ENCODE peak calls at places on chromosomes 1 and 21, in eight cellular contexts. One of them, this sample, is unnamed.

GRCh38 chr1:33298623-33299277 is 22.1 kb downstream of the A3GALT2 start:
- DNase-seq in fibroblast of lung: peak; percentile 67
- DNase-seq in tibial nerve: peak; percentile 65
- DNase-seq in GM12878: no peak
- DNase-seq in GM12865: peak; percentile 74
- DNase-seq in DND-41: peak; percentile 63
- DNase-seq in mucosa of descending colon: peak; percentile 80
- DNase-seq in esophagus muscularis mucosa: no peak
- DNase-seq in this sample: peak; percentile 67

GRCh38 chr1:119773711-119774241 is 5.1 kb upstream of the HMGCS2 start:
- DNase-seq in GM12865: no peak
- DNase-seq in mucosa of descending colon: no peak
- DNase-seq in fibroblast of lung: peak; percentile 86
- DNase-seq in tibial nerve: no peak
- DNase-seq in GM12878: no peak
- DNase-seq in esophagus muscularis mucosa: peak; percentile 50
- DNase-seq in DND-41: no peak
- DNase-seq in this sample: peak; percentile 43

GRCh38 chr21:29350246-29350779 is 51.6 kb downstream of the BACH1 start:
- DNase-seq in tibial nerve: no peak
- DNase-seq in esophagus muscularis mucosa: no peak
- DNase-seq in mucosa of descending colon: no peak
- DNase-seq in DND-41: no peak
- DNase-seq in fibroblast of lung: no peak
- DNase-seq in GM12865: no peak
- DNase-seq in GM12878: no peak
- DNase-seq in this sample: no peak

GRCh38 chr1:87111659-87112339 is 197.4 kb downstream of the HS2ST1 start:
- DNase-seq in GM12878: no peak
- DNase-seq in tibial nerve: no peak
- DNase-seq in GM12865: no peak
- DNase-seq in DND-41: no peak
- DNase-seq in fibroblast of lung: no peak
- DNase-seq in mucosa of descending colon: no peak
- DNase-seq in esophagus muscularis mucosa: no peak
- DNase-seq in this sample: no peak

GRCh38 chr1:111745670-111746613 is 6.7 kb upstream of the INKA2 start:
- DNase-seq in GM12878: no peak
- DNase-seq in fibroblast of lung: no peak
- DNase-seq in esophagus muscularis mucosa: no peak
- DNase-seq in GM12865: no peak
- DNase-seq in DND-41: no peak
- DNase-seq in mucosa of descending colon: no peak
- DNase-seq in tibial nerve: no peak
- DNase-seq in this sample: no peak

GRCh38 chr1:74650561-74650960 is 23.0 kb downstream of the ERICH3 start:
- DNase-seq in mucosa of descending colon: no peak
- DNase-seq in GM12878: no peak
- DNase-seq in esophagus muscularis mucosa: no peak
- DNase-seq in DND-41: no peak
- DNase-seq in tibial nerve: no peak
- DNase-seq in GM12865: no peak
- DNase-seq in fibroblast of lung: no peak
- DNase-seq in this sample: peak; percentile 43

GRCh38 chr1:19430121-19431068 is 54.9 kb downstream of the CAPZB start:
- DNase-seq in esophagus muscularis mucosa: no peak
- DNase-seq in DND-41: no peak
- DNase-seq in mucosa of descending colon: no peak
- DNase-seq in GM12865: no peak
- DNase-seq in tibial nerve: no peak
- DNase-seq in GM12878: no peak
- DNase-seq in fibroblast of lung: peak; percentile 72
- DNase-seq in this sample: peak; percentile 83

GRCh38 chr1:56970280-56970679 is 4.5 kb upstream of the C8B start:
- DNase-seq in fibroblast of lung: no peak
- DNase-seq in mucosa of descending colon: no peak
- DNase-seq in GM12878: no peak
- DNase-seq in DND-41: no peak
- DNase-seq in esophagus muscularis mucosa: no peak
- DNase-seq in GM12865: no peak
- DNase-seq in tibial nerve: no peak
- DNase-seq in this sample: no peak

GRCh38 chr1:172654535-172654934 is 4.4 kb upstream of the FASLG start:
- DNase-seq in GM12878: no peak
- DNase-seq in esophagus muscularis mucosa: no peak
- DNase-seq in DND-41: no peak
- DNase-seq in mucosa of descending colon: no peak
- DNase-seq in tibial nerve: no peak
- DNase-seq in fibroblast of lung: peak; percentile 49
- DNase-seq in GM12865: peak; percentile 24
- DNase-seq in this sample: peak; percentile 83

GRCh38 chr1:217109928-217110327 is 386.7 kb upstream of the ESRRG start:
- DNase-seq in esophagus muscularis mucosa: no peak
- DNase-seq in GM12865: no peak
- DNase-seq in tibial nerve: no peak
- DNase-seq in mucosa of descending colon: no peak
- DNase-seq in fibroblast of lung: no peak
- DNase-seq in GM12878: no peak
- DNase-seq in DND-41: no peak
- DNase-seq in this sample: no peak

GRCh38 chr1:147840909-147841308 is 61.7 kb upstream of the GJA8 start:
- DNase-seq in esophagus muscularis mucosa: no peak
- DNase-seq in GM12878: no peak
- DNase-seq in GM12865: peak; percentile 20
- DNase-seq in mucosa of descending colon: no peak
- DNase-seq in DND-41: peak; percentile 7
- DNase-seq in fibroblast of lung: no peak
- DNase-seq in tibial nerve: no peak
- DNase-seq in this sample: peak; percentile 4

GRCh38 chr21:31072486-31072885 is 34.2 kb upstream of the KRTAP19-8 start:
- DNase-seq in esophagus muscularis mucosa: peak; percentile 83
- DNase-seq in fibroblast of lung: no peak
- DNase-seq in tibial nerve: no peak
- DNase-seq in DND-41: no peak
- DNase-seq in GM12865: no peak
- DNase-seq in mucosa of descending colon: no peak
- DNase-seq in GM12878: no peak
- DNase-seq in this sample: no peak

GRCh38 chr1:236142358-236143103 is at the start of gene GPR137B:
- DNase-seq in fibroblast of lung: peak; percentile 47
- DNase-seq in GM12878: no peak
- DNase-seq in DND-41: peak; percentile 80
- DNase-seq in esophagus muscularis mucosa: no peak
- DNase-seq in GM12865: peak; percentile 72
- DNase-seq in tibial nerve: no peak
- DNase-seq in mucosa of descending colon: peak; percentile 63
- DNase-seq in this sample: peak; percentile 56

GRCh38 chr21:29481641-29482040 is 182.9 kb downstream of the BACH1 start:
- DNase-seq in GM12865: no peak
- DNase-seq in DND-41: no peak
- DNase-seq in fibroblast of lung: peak; percentile 84
- DNase-seq in tibial nerve: no peak
- DNase-seq in esophagus muscularis mucosa: no peak
- DNase-seq in mucosa of descending colon: no peak
- DNase-seq in GM12878: no peak
- DNase-seq in this sample: peak; percentile 19

GRCh38 chr1:202199141-202199889 is 5.7 kb downstream of the LGR6 start:
- DNase-seq in mucosa of descending colon: peak; percentile 86
- DNase-seq in fibroblast of lung: no peak
- DNase-seq in tibial nerve: no peak
- DNase-seq in DND-41: peak; percentile 50
- DNase-seq in GM12878: no peak
- DNase-seq in esophagus muscularis mucosa: no peak
- DNase-seq in GM12865: no peak
- DNase-seq in this sample: no peak

GRCh38 chr1:236685917-236686814 is at the start of gene ACTN2:
- DNase-seq in mucosa of descending colon: peak; percentile 71
- DNase-seq in GM12865: no peak
- DNase-seq in fibroblast of lung: peak; percentile 28
- DNase-seq in esophagus muscularis mucosa: peak; percentile 91
- DNase-seq in tibial nerve: no peak
- DNase-seq in DND-41: no peak
- DNase-seq in GM12878: no peak
- DNase-seq in this sample: no peak

GRCh38 chr1:63981408-63981773 is 207.6 kb downstream of the ROR1 start:
- DNase-seq in tibial nerve: no peak
- DNase-seq in fibroblast of lung: no peak
- DNase-seq in GM12878: no peak
- DNase-seq in esophagus muscularis mucosa: no peak
- DNase-seq in GM12865: no peak
- DNase-seq in DND-41: no peak
- DNase-seq in mucosa of descending colon: no peak
- DNase-seq in this sample: no peak

GRCh38 chr1:207084241-207084640 is 4.4 kb upstream of the C4BPB start:
- DNase-seq in esophagus muscularis mucosa: no peak
- DNase-seq in fibroblast of lung: no peak
- DNase-seq in tibial nerve: no peak
- DNase-seq in mucosa of descending colon: no peak
- DNase-seq in GM12865: no peak
- DNase-seq in GM12878: no peak
- DNase-seq in DND-41: no peak
- DNase-seq in this sample: no peak

GRCh38 chr1:219171192-219171935 is 2.3 kb upstream of the LYPLAL1 start:
- DNase-seq in mucosa of descending colon: no peak
- DNase-seq in GM12865: no peak
- DNase-seq in esophagus muscularis mucosa: no peak
- DNase-seq in GM12878: no peak
- DNase-seq in tibial nerve: no peak
- DNase-seq in fibroblast of lung: peak; percentile 44
- DNase-seq in DND-41: no peak
- DNase-seq in this sample: peak; percentile 54

GRCh38 chr21:25360593-25360992 is 246.7 kb downstream of the MRPL39 start:
- DNase-seq in mucosa of descending colon: no peak
- DNase-seq in DND-41: no peak
- DNase-seq in GM12878: no peak
- DNase-seq in GM12865: no peak
- DNase-seq in esophagus muscularis mucosa: no peak
- DNase-seq in tibial nerve: no peak
- DNase-seq in fibroblast of lung: no peak
- DNase-seq in this sample: peak; percentile 12
- TF ChIP-seq CTCF in mucosa of descending colon: no peak
- TF ChIP-seq CTCF in DND-41: peak; percentile 42
- TF ChIP-seq CTCF in GM12878: no peak
- TF ChIP-seq CTCF in GM12865: peak; percentile 16
- TF ChIP-seq CTCF in esophagus muscularis mucosa: no peak
- TF ChIP-seq CTCF in tibial nerve: no peak
- TF ChIP-seq CTCF in fibroblast of lung: peak; percentile 33
- TF ChIP-seq CTCF in this sample: peak; percentile 46

GRCh38 chr1:83641206-83641658 is 357.7 kb downstream of the TTLL7 start:
- DNase-seq in tibial nerve: no peak
- DNase-seq in DND-41: peak; percentile 44
- DNase-seq in fibroblast of lung: peak; percentile 46
- DNase-seq in GM12878: no peak
- DNase-seq in esophagus muscularis mucosa: no peak
- DNase-seq in mucosa of descending colon: no peak
- DNase-seq in GM12865: no peak
- DNase-seq in this sample: peak; percentile 50
- H3K4me3 ChIP-seq in tibial nerve: no peak overlapping the region
- H3K4me3 ChIP-seq in DND-41: peak overlapping the region; percentile 11
- H3K4me3 ChIP-seq in fibroblast of lung: peak overlapping the region; percentile 2
- H3K4me3 ChIP-seq in GM12878: peak overlapping the region; percentile 1
- H3K4me3 ChIP-seq in esophagus muscularis mucosa: peak overlapping the region; percentile 16
- H3K4me3 ChIP-seq in mucosa of descending colon: no peak overlapping the region
- H3K4me3 ChIP-seq in GM12865: no peak overlapping the region
- H3K4me3 ChIP-seq in this sample: peak overlapping the region; percentile 9

DNA sequence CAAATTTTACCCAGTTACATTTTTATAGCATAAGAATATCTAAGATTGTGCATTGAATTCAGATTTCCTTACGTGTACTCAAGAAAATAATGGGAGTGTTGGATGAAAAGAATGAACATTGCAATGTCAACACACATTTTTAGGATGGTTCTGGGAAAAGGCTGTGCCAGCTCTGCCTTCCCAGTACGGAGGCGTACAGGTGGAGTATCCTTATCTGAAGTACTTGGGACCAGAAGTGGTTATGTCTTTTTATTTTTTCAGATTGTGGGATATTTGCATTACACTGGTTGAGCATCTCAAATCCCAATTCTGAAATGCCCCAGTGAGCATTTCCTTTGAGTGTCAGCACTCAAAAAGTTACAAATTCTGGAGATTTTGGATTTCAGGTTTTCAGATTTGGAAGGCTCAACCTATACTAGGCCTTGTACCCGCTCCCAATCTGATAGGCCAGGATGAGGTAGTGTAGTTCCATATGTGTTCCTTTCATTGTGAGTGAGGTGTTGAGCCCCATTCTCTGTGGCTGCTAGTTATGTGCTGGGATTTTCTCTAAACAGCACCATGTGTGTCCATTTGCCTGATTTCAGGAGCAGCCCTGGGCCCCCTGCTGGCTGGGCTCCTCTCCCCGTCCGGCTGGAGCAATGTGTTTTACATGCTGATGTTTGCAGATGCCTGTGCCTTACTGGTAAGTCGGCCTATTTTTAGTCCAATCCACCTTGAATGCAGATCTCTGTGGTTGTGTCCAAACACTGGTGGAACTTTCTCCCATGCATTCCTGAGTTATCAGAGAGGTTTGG is 60.8 kb downstream of the SLC37A1 start:
- DNase-seq in DND-41: no peak
- DNase-seq in fibroblast of lung: peak; percentile 33
- DNase-seq in tibial nerve: no peak
- DNase-seq in mucosa of descending colon: peak; percentile 23
- DNase-seq in GM12878: no peak
- DNase-seq in esophagus muscularis mucosa: no peak
- DNase-seq in GM12865: no peak
- DNase-seq in this sample: peak; percentile 24
- TF ChIP-seq CTCF in DND-41: peak; percentile 35
- TF ChIP-seq CTCF in fibroblast of lung: peak; percentile 64
- TF ChIP-seq CTCF in tibial nerve: no peak
- TF ChIP-seq CTCF in mucosa of descending colon: no peak
- TF ChIP-seq CTCF in GM12878: no peak
- TF ChIP-seq CTCF in esophagus muscularis mucosa: no peak
- TF ChIP-seq CTCF in GM12865: no peak
- TF ChIP-seq CTCF in this sample: peak; percentile 39

GRCh38 chr1:6073480-6074053 is 27.9 kb downstream of the KCNAB2 start:
- DNase-seq in DND-41: no peak
- DNase-seq in esophagus muscularis mucosa: no peak
- DNase-seq in fibroblast of lung: no peak
- DNase-seq in mucosa of descending colon: no peak
- DNase-seq in tibial nerve: no peak
- DNase-seq in GM12878: no peak
- DNase-seq in GM12865: no peak
- DNase-seq in this sample: no peak

GRCh38 chr1:6074192-6074901 is 28.7 kb downstream of the KCNAB2 start:
- DNase-seq in esophagus muscularis mucosa: no peak
- DNase-seq in tibial nerve: no peak
- DNase-seq in fibroblast of lung: no peak
- DNase-seq in GM12878: no peak
- DNase-seq in mucosa of descending colon: no peak
- DNase-seq in GM12865: no peak
- DNase-seq in DND-41: no peak
- DNase-seq in this sample: no peak

GRCh38 chr1:6077506-6077905 is 31.8 kb downstream of the KCNAB2 start:
- DNase-seq in GM12865: no peak
- DNase-seq in fibroblast of lung: no peak
- DNase-seq in tibial nerve: no peak
- DNase-seq in mucosa of descending colon: no peak
- DNase-seq in esophagus muscularis mucosa: no peak
- DNase-seq in GM12878: no peak
- DNase-seq in DND-41: no peak
- DNase-seq in this sample: no peak

GRCh38 chr1:6077919-6078318 is 32.2 kb downstream of the KCNAB2 start:
- DNase-seq in DND-41: no peak
- DNase-seq in tibial nerve: no peak
- DNase-seq in GM12865: no peak
- DNase-seq in GM12878: no peak
- DNase-seq in fibroblast of lung: no peak
- DNase-seq in esophagus muscularis mucosa: no peak
- DNase-seq in mucosa of descending colon: no peak
- DNase-seq in this sample: no peak

GRCh38 chr1:6075747-6076146 is 30.1 kb downstream of the KCNAB2 start:
- DNase-seq in mucosa of descending colon: no peak
- DNase-seq in DND-41: no peak
- DNase-seq in esophagus muscularis mucosa: no peak
- DNase-seq in GM12865: no peak
- DNase-seq in GM12878: no peak
- DNase-seq in fibroblast of lung: no peak
- DNase-seq in tibial nerve: no peak
- DNase-seq in this sample: peak; percentile 6
- H3K4me3 ChIP-seq in mucosa of descending colon: no peak overlapping the region
- H3K4me3 ChIP-seq in DND-41: no peak overlapping the region
- H3K4me3 ChIP-seq in esophagus muscularis mucosa: no peak overlapping the region
- H3K4me3 ChIP-seq in GM12865: no peak overlapping the region
- H3K4me3 ChIP-seq in GM12878: no peak overlapping the region
- H3K4me3 ChIP-seq in fibroblast of lung: no peak overlapping the region
- H3K4me3 ChIP-seq in tibial nerve: no peak overlapping the region
- H3K4me3 ChIP-seq in this sample: no peak overlapping the region

This sample was measured in fibroblast of mammary gland.